ENCODE peak calls at places on chromosomes 4 and X, in ten cellular contexts. N is T-helper 1 cell; O is A549; P is IMR-90; U is activated T-helper 1 cell treated with anti-CD3 and anti-CD28 coated beads, Interleukin-2, amount 50 U/mL, for 16 hours; M is kidney epithelial cell; A is aorta; R is lung; K is cardiac muscle cell; I is naive thymus-derived CD8-positive, alpha-beta T cell. W is an unnamed sample.
A peak's percentile ranks its signal among the peaks of the same experiment; 100 is the strongest.

GRCh38 chrX:19545651-19546050 is 30.3 kb upstream of the MAP3K15 start:
- DNase-seq in N (no peak), O (no peak), P (peak; percentile 8), U (no peak), M (no peak), A (no peak), R (no peak), K (no peak), I (no peak), W (no peak)

GRCh38 chr4:124135409-124135813 is 577.1 kb downstream of the ANKRD50 start:
- DNase-seq in N (no peak), O (no peak), P (peak; percentile 60), U (no peak), M (no peak), A (no peak), R (no peak), K (peak; percentile 92), I (no peak), W (no peak)

GRCh38 chr4:20773144-20773997 is 73.1 kb downstream of the PACRGL start:
- DNase-seq in N (no peak), O (peak; percentile 8), P (peak; percentile 54), U (no peak), M (peak; percentile 10), A (no peak), R (peak; percentile 41), K (peak; percentile 79), I (peak; percentile 19), W (no peak)

GRCh38 chr4:13524504-13525243 is 19.6 kb downstream of the NKX3-2 start:
- DNase-seq in N (no peak), O (no peak), P (peak; percentile 57), U (no peak), M (no peak), A (no peak), R (no peak), K (peak; percentile 51), I (no peak), W (no peak)

GRCh38 chrX:40092808-40093435 is 4.8 kb downstream of the BCOR start:
- DNase-seq in N (no peak), O (no peak), P (no peak), U (no peak), M (no peak), A (no peak), R (no peak), K (no peak), I (no peak), W (no peak)

GRCh38 chrX:26918633-26919032 is 544.5 kb downstream of the PPP4R3C start:
- DNase-seq in N (no peak), O (no peak), P (no peak), U (no peak), M (no peak), A (peak; percentile 46), R (no peak), K (peak; percentile 25), I (no peak), W (no peak)

GRCh38 chr4:7984286-7984925 is 44.7 kb upstream of the AFAP1 start:
- DNase-seq in N (no peak), O (no peak), P (no peak), U (no peak), M (no peak), A (no peak), R (no peak), K (no peak), I (no peak), W (no peak)

GRCh38 chr4:133921280-133922195 is 280.1 kb downstream of the PABPC4L start:
- DNase-seq in N (no peak), O (no peak), P (peak; percentile 34), U (no peak), M (no peak), A (no peak), R (no peak), K (peak; percentile 57), I (no peak), W (no peak)

GRCh38 chr4:1471443-1472147 is 65.4 kb upstream of the NKX1-1 start:
- DNase-seq in N (no peak), O (no peak), P (no peak), U (peak; percentile 1), M (no peak), A (no peak), R (no peak), K (no peak), I (no peak), W (no peak)